ENCODE peak calls at places on chromosomes 2 and 18, in six cellular contexts. J, B, C, K, N and S are unnamed samples.

GRCh38 chr2:207163053-207163814 is 2.5 kb downstream of the KLF7 start:
- DNase-seq in J (no peak), B (no peak), C (no peak), K (no peak), N (no peak), S (peak; percentile 79)

GRCh38 chr2:166519391-166519962 is 25.4 kb upstream of the SCN7A start:
- DNase-seq in J (no peak), B (no peak), C (no peak), K (no peak), N (no peak), S (no peak)

GRCh38 chr2:174963437-174964400 is 41.5 kb downstream of the CHN1 start:
- DNase-seq in J (no peak), B (no peak), C (no peak), K (no peak), N (no peak), S (no peak)

GRCh38 chr18:44181951-44182350 is 498.7 kb upstream of the SETBP1 start:
- DNase-seq in J (no peak), B (no peak), C (no peak), K (no peak), N (no peak), S (no peak)

GRCh38 chr2:232418466-232419244 is 12.0 kb downstream of the ALPG start:
- DNase-seq in J (no peak), B (no peak), C (no peak), K (no peak), N (no peak), S (no peak)

GRCh38 chr18:43800584-43800983 is 523.3 kb upstream of the SYT4 start:
- DNase-seq in J (no peak), B (no peak), C (peak; percentile 24), K (no peak), N (no peak), S (no peak)

GRCh38 chr18:23982154-23983071 is 32.1 kb upstream of the TTC39C start:
- DNase-seq in J (no peak), B (no peak), C (no peak), K (no peak), N (no peak), S (no peak)

GRCh38 chr2:224142397-224143312 is 103.6 kb upstream of the SERPINE2 start:
- DNase-seq in J (no peak), B (no peak), C (no peak), K (no peak), N (no peak), S (no peak)

GRCh38 chr2:19623488-19623887 is 265.1 kb upstream of the OSR1 start:
- DNase-seq in J (no peak), B (no peak), C (peak; percentile 13), K (no peak), N (no peak), S (no peak)